ENCODE peak calls at places on chromosome X, in four cellular contexts. V is left ventricle myocardium inferior; E is CD4-positive, alpha-beta memory T cell; M is endodermal cell. H is an unnamed sample.
A peak's percentile ranks its signal among the peaks of the same experiment; 100 is the strongest.

GRCh38 chrX:120474085-120474484 is 5.0 kb upstream of the LAMP2 start:
- DNase-seq in V (no peak), E (no peak), M (no peak), H (no peak)

GRCh38 chrX:56994375-56995270 is 718 bp downstream of the SPIN3 start:
- DNase-seq in V (peak; percentile 11), E (no peak), M (no peak), H (no peak)

GRCh38 chrX:41442824-41443560 is 4.2 kb upstream of the NYX start:
- DNase-seq in V (no peak), E (no peak), M (no peak), H (no peak)

GRCh38 chrX:68894142-68894512 is 65.3 kb downstream of the EFNB1 start:
- DNase-seq in V (no peak), E (no peak), M (no peak), H (no peak)

GRCh38 chrX:115972717-115973116 is 197.8 kb upstream of the AGTR2 start:
- DNase-seq in V (no peak), E (no peak), M (no peak), H (no peak)

GRCh38 chrX:78753571-78753970 is 6.1 kb downstream of the LPAR4 start:
- DNase-seq in V (no peak), E (no peak), M (no peak), H (no peak)

GRCh38 chrX:9278475-9279270 is 186.2 kb upstream of the TBL1X start:
- DNase-seq in V (no peak), E (no peak), M (no peak), H (no peak)

GRCh38 chrX:15619053-15619772 is 18.5 kb upstream of the ACE2 start:
- DNase-seq in V (no peak), E (no peak), M (no peak), H (no peak)

GRCh38 chrX:132467029-132467428 is 21.8 kb downstream of the MBNL3 start:
- DNase-seq in V (no peak), E (no peak), M (no peak), H (no peak)

GRCh38 chrX:23782455-23782854 is 518 bp upstream of the SAT1 start:
- DNase-seq in V (no peak), E (no peak), M (no peak), H (no peak)

GRCh38 chrX:38636949-38637819 is 75.8 kb downstream of the TSPAN7 start:
- DNase-seq in V (no peak), E (no peak), M (no peak), H (no peak)

GRCh38 chrX:71292669-71293379 is 8.7 kb upstream of the ITGB1BP2 start:
- DNase-seq in V (no peak), E (no peak), M (no peak), H (no peak)

GRCh38 chrX:13662537-13662841 is 9.5 kb downstream of the TCEANC start:
- DNase-seq in V (no peak), E (no peak), M (no peak), H (no peak)

GRCh38 chrX:134625315-134625718 is 33.0 kb downstream of the PLAC1 start:
- DNase-seq in V (no peak), E (no peak), M (no peak), H (peak; percentile 67)

GRCh38 chrX:7889680-7890079 is 37.5 kb downstream of the PNPLA4 start:
- DNase-seq in V (no peak), E (no peak), M (no peak), H (no peak)

GRCh38 chrX:103789004-103789403 is 12.4 kb downstream of the PLP1 start:
- DNase-seq in V (no peak), E (no peak), M (no peak), H (no peak)

GRCh38 chrX:6226646-6227444 is 1.8 kb downstream of the NLGN4X start:
- DNase-seq in V (peak; percentile 20), E (no peak), M (peak; percentile 70), H (no peak)

GRCh38 chrX:57596109-57596870 is 4.5 kb downstream of the ZXDB start:
- DNase-seq in V (no peak), E (no peak), M (no peak), H (no peak)

GRCh38 chrX:134020910-134021309 is 35.5 kb upstream of the GPC3 start:
- DNase-seq in V (no peak), E (no peak), M (no peak), H (no peak)

GRCh38 chrX:107118322-107119147 is at the start of gene RBM41:
- DNase-seq in V (peak; percentile 69), E (peak; percentile 69), M (peak; percentile 87), H (peak; percentile 80)

GRCh38 chrX:39504850-39505259 is 592.9 kb downstream of the BCOR start:
- DNase-seq in V (no peak), E (no peak), M (no peak), H (no peak)

GRCh38 chrX:150370589-150371312 is 7.6 kb downstream of the MAMLD1 start:
- DNase-seq in V (no peak), E (no peak), M (no peak), H (no peak)

GRCh38 chrX:105475801-105476200 is 255.3 kb upstream of the TEX13A start:
- DNase-seq in V (no peak), E (no peak), M (no peak), H (no peak)

GRCh38 chrX:18885317-18886004 is 98.5 kb downstream of the PHKA2 start:
- DNase-seq in V (no peak), E (no peak), M (no peak), H (peak; percentile 79)

GRCh38 chrX:16946361-16946964 is at the start of gene REPS2:
- DNase-seq in V (peak; percentile 84), E (peak; percentile 70), M (peak; percentile 98), H (peak; percentile 89)

GRCh38 chrX:11397680-11398079 is 104.5 kb downstream of the AMELX start:
- DNase-seq in V (no peak), E (no peak), M (no peak), H (no peak)
- H3K27me3 ChIP-seq in V (no peaks in the 10 kb centered on the region), E (no peaks in the 10 kb centered on the region), M (no peaks in the 10 kb centered on the region), H (no peaks in the 10 kb centered on the region)

GRCh38 chrX:154138857-154139256 is 5.2 kb upstream of the OPN1LW start:
- DNase-seq in V (no peak), E (no peak), M (no peak), H (no peak)

GRCh38 chrX:154131955-154132354 is 12.1 kb upstream of the OPN1LW start:
- DNase-seq in V (no peak), E (no peak), M (no peak), H (no peak)

GRCh38 chrX:154132366-154132765 is 11.7 kb upstream of the OPN1LW start:
- DNase-seq in V (no peak), E (no peak), M (no peak), H (no peak)

GRCh38 chrX:154136627-154137161 is 7.3 kb upstream of the OPN1LW start:
- DNase-seq in V (peak; percentile 64), E (peak; percentile 76), M (peak; percentile 93), H (peak; percentile 82)

DNA sequence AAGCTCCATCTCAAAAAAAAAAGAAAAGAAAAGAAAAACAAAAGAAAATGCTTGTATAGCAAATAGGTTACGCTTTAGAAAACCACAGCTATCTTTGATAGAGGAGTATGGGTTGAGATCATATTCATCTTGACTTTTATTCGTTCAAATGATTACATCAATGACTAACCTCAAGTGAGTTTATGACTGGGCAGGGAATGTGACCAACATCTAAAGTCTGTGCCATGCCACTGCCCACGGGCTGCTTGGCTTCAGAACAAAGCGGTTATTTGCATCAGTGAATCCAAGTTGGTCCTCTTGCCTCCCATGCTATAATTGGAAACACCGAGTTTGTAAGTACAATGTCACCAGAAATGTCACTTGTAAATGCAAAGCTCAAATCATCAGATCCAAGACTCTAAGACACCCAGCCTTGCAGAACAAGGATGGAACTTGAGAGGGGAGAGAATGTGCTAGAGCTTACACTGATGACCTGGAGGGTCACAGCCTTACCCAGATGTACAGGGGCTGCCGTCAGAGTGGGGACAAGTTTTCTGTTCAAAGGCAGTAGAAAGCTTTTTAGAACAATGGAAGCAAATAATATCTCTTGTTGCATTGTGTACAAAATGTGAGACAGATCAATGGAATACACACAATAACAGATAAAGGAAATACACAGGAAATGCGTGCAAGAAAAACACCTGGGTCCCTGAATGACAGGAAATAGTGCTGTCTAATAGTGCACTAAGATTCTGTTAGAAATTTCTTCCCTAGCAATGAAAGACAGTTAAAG is 8.4 kb upstream of the OPN1LW start:
- DNase-seq in V (no peak), E (peak; percentile 64), M (no peak), H (no peak)
- H3K27ac ChIP-seq in V (no peak overlapping the region), E (peak overlapping the region; percentile 71), M (no peak overlapping the region), H (no peak overlapping the region)

DNA sequence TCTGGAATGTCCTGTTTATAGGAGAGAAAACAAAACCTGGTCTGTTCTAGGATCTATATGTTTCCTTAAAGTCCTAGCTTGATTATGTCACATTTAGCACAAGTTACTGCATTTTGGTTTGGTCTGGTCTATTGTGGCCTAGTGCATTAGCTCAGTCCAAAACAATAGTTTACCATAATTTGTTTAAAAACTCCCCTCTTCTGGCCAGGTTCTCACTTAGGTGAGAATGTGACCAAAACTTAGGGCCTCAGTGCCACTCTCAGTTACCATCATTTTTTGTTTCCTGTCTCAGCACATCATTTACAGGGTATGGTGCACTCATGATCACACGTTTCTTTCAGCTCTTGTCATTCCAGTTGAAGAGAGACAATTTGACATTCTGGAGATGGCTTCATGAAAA is 378.5 kb downstream of the KLHL4 start:
- DNase-seq in V (no peak), E (no peak), M (no peak), H (no peak)
- H3K27me3 ChIP-seq in V (no peaks in the 10 kb centered on the region), E (no peaks in the 10 kb centered on the region), M (no peaks in the 10 kb centered on the region), H (no peaks in the 10 kb centered on the region)

GRCh38 chrX:130084651-130085237 is 25.6 kb downstream of the ELF4 start:
- DNase-seq in V (no peak), E (no peak), M (no peak), H (no peak)
- H3K27ac ChIP-seq in V (peak overlapping the region; percentile 68), E (peak overlapping the region; percentile 70), M (no peak overlapping the region), H (no peak overlapping the region)